ENCODE peak calls at places on chromosomes 1 and 21, in five cellular contexts. U is GM12878, B is T47D, H is HepG2, K is K562. D is an unnamed sample.

GRCh38 chr1:156342556-156342955 is 4.2 kb downstream of the TSACC start:
- DNase-seq in U (no peak), B (peak), H (no peak), K (no peak), D (no peak)

GRCh38 chr1:62389531-62389930 is 47.3 kb upstream of the USP1 start:
- DNase-seq in U (no peak), B (no peak), H (no peak), K (no peak), D (no peak)

GRCh38 chr1:101182627-101183387 is 54.0 kb upstream of the S1PR1 start:
- DNase-seq in U (no peak), B (no peak), H (no peak), K (no peak), D (no peak)

GRCh38 chr1:231421616-231421970 is 494 bp downstream of the EGLN1 start:
- DNase-seq in U (no peak), B (peak), H (no peak), K (no peak), D (no peak)

GRCh38 chr21:41068411-41069304 is 99.3 kb upstream of the BACE2 start:
- DNase-seq in U (no peak), B (peak), H (peak), K (peak), D (peak)

GRCh38 chr1:165080253-165080896 is 276.1 kb downstream of the LMX1A start:
- DNase-seq in U (no peak), B (no peak), H (no peak), K (no peak), D (no peak)

GRCh38 chr1:23417570-23417969 is 7.0 kb downstream of the TCEA3 start:
- DNase-seq in U (no peak), B (no peak), H (peak), K (peak), D (peak)

GRCh38 chr1:240598201-240598600 is 13.8 kb downstream of the GREM2 start:
- DNase-seq in U (no peak), B (no peak), H (no peak), K (no peak), D (no peak)

GRCh38 chr1:58839147-58839795 is 55.4 kb upstream of the JUN start:
- DNase-seq in U (no peak), B (no peak), H (no peak), K (no peak), D (no peak)

GRCh38 chr1:208551609-208552008 is 307.4 kb upstream of the PLXNA2 start:
- DNase-seq in U (no peak), B (no peak), H (no peak), K (no peak), D (no peak)

GRCh38 chr1:94863297-94863911 is 43.2 kb downstream of the SLC44A3 start:
- DNase-seq in U (no peak), B (no peak), H (no peak), K (no peak), D (no peak)

GRCh38 chr1:83999316-83999819 is 436 bp upstream of the TTLL7 start:
- DNase-seq in U (no peak), B (peak), H (peak), K (peak), D (no peak)
- TF ChIP-seq JUND in U (no peak), B (no peak), H (no peak), K (peak), D (no peak)

GRCh38 chr1:12245116-12245515 is 15.3 kb downstream of the VPS13D start:
- DNase-seq in U (no peak), B (no peak), H (no peak), K (no peak), D (no peak)
- TF ChIP-seq JUND in U (no peak), B (no peak), H (no peak), K (no peak), D (no peak)

GRCh38 chr1:153804112-153804511 is 28.9 kb downstream of the SLC27A3 start:
- DNase-seq in U (no peak), B (no peak), H (no peak), K (no peak), D (no peak)

GRCh38 chr1:153805042-153805745 is 30.0 kb downstream of the SLC27A3 start:
- DNase-seq in U (peak), B (no peak), H (no peak), K (peak), D (no peak)

GRCh38 chr1:153801786-153802697 is 26.8 kb downstream of the SLC27A3 start:
- DNase-seq in U (no peak), B (no peak), H (no peak), K (no peak), D (no peak)

GRCh38 chr1:153803479-153804056 is 28.4 kb downstream of the SLC27A3 start:
- DNase-seq in U (no peak), B (no peak), H (no peak), K (no peak), D (no peak)

DNA sequence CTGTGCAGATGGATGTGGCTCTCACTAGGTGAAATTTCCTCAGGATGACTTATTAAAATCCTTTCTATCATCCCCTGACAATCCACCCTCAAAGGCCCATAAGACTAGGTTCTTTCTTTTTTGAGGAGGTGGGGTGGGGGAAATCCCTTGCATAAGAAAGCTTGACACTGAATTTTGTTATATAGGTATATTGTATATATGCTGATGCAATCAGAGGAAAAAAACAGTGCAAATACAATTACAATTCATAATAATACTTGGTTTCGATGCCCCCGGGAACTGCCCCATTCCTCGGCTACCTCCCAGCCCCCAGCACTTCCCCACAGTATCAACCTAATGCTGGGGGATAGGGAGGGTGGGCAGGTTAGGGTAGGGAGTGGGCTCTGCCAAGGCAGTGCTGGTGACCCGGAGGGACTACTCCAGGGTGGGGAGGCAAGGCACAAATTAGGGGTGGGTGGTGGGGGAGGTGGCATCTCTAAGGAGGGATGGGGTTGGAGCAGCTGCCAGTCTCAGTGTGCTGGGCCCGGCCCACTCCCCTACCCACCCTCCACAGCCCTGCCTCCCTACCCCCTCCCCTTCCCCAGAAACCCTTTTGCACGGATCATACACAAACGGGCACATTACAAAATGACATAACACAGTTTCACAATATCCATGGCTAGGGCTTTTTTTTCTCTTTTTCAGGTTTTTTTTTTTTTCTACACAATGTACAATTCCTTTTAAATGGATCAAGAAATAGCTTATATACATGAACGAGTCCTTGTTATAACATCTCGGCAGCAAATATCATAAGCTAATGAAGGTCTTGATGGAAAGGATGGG is 30.9 kb downstream of the SLC27A3 start:
- DNase-seq in U (no peak), B (no peak), H (no peak), K (no peak), D (no peak)
- TF ChIP-seq JUND in U (no peak), B (no peak), H (no peak), K (no peak), D (no peak)

GRCh38 chr1:5944848-5945167 is 47.4 kb downstream of the NPHP4 start:
- DNase-seq in U (no peak), B (no peak), H (no peak), K (no peak), D (no peak)
- TF ChIP-seq JUND in U (no peak), B (no peak), H (no peak), K (no peak), D (no peak)